ENCODE peak calls at places on chromosome 20, in four cellular contexts. R is LoVo, U is mucosa of descending colon, T is HEK293T. C is an unnamed sample.

GRCh38 chr20:17083738-17084137 is 143.1 kb upstream of the PCSK2 start:
- DNase-seq in U (no peak), T (no peak), R (no peak), C (no peak)

GRCh38 chr20:4067600-4068261 is 52.4 kb upstream of the RNF24 start:
- DNase-seq in U (no peak), R (no peak), T (no peak), C (no peak)

GRCh38 chr20:37200376-37200775 is 21.0 kb upstream of the MROH8 start:
- DNase-seq in T (no peak), R (no peak), U (no peak), C (no peak)

GRCh38 chr20:45467861-45468260 is 1.7 kb upstream of the WFDC2 start:
- DNase-seq in U (peak), T (no peak), R (no peak), C (peak)

GRCh38 chr20:19944772-19945459 is 72.2 kb upstream of the NAA20 start:
- DNase-seq in U (no peak), T (no peak), R (no peak), C (no peak)

GRCh38 chr20:24134284-24134683 is 145.7 kb upstream of the GGTLC1 start:
- DNase-seq in T (no peak), R (no peak), U (no peak), C (no peak)

GRCh38 chr20:31990958-31991705 is 19.1 kb upstream of the CCM2L start:
- DNase-seq in U (no peak), R (no peak), T (no peak), C (no peak)

GRCh38 chr20:41615110-41615509 is 3.1 kb downstream of the CHD6 start:
- DNase-seq in U (no peak), R (no peak), T (no peak), C (no peak)

GRCh38 chr20:1266167-1266973 is at the start of gene SNPH:
- DNase-seq in T (peak), U (peak), R (no peak), C (peak)

C was measured in transverse colon.